ENCODE peak calls at places on chromosome 17, in four cellular contexts. Q is MM.1S, I is GM23338, O is HCT116. L is an unnamed sample. For H3K4me1 and H3K79me2, the result is how much of the 10 kb centered on the place peaks cover.

GRCh38 chr17:60461584-60461983 is 39.3 kb downstream of the CHCT1 start:
- DNase-seq in Q (no peak), I (no peak), O (no peak), L (no peak)

GRCh38 chr17:6713130-6713917 is at the start of gene SLC13A5:
- DNase-seq in Q (no peak), I (peak), O (no peak), L (no peak)

GRCh38 chr17:11628374-11628773 is 30.1 kb downstream of the DNAH9 start:
- DNase-seq in Q (no peak), I (peak), O (no peak), L (no peak)

GRCh38 chr17:75490173-75490743 is 25.1 kb downstream of the CASKIN2 start:
- DNase-seq in Q (no peak), I (no peak), O (no peak), L (no peak)

GRCh38 chr17:28756025-28756804 is 12.4 kb downstream of the TRAF4 start:
- DNase-seq in Q (no peak), I (no peak), O (no peak), L (no peak)

GRCh38 chr17:44914148-44914547 is 1.2 kb downstream of the GFAP start:
- DNase-seq in Q (no peak), I (no peak), O (no peak), L (no peak)

GRCh38 chr17:79457889-79458288 is 153.0 kb downstream of the RBFOX3 start:
- DNase-seq in Q (no peak), I (no peak), O (no peak), L (no peak)

GRCh38 chr17:14014647-14015046 is 54.7 kb upstream of the COX10 start:
- DNase-seq in Q (no peak), I (no peak), O (no peak), L (no peak)

GRCh38 chr17:40382251-40382650 is 17.7 kb upstream of the GJD3 start:
- DNase-seq in Q (no peak), I (no peak), O (no peak), L (no peak)

DNA sequence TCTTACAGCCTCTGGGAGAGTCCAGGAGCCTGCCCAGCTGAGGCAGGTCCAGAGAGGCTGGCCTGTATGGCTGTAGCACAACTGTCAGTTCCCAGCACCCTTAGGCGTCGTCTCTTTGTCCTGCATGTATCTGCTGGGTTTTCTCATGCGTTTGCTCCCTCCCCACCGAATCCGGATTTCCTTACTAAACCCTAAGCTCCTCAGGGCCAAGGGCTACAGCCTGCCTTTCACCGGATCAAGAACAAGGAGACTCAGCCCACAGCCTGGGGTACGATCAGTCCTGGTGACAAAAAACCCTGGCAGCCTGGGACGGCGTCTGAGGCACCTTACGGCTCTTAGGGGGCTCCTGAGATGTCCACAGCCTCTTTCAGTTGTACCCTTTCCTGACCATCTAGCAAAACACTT is 12.1 kb downstream of the HIC1 start:
- DNase-seq in Q (no peak), I (no peak), O (no peak), L (no peak)
- H3K4me1 ChIP-seq in Q (under half), I (under half), O (under half), L (under half)

GRCh38 chr17:48860034-48860433 is 29.2 kb downstream of the CALCOCO2 start:
- DNase-seq in Q (no peak), I (peak), O (no peak), L (no peak)
- TF ChIP-seq CTCF in Q (peak), I (no peak), O (no peak), L (peak)

GRCh38 chr17:42698736-42699414 is 16.5 kb downstream of the CNTNAP1 start:
- DNase-seq in Q (no peak), I (no peak), O (no peak), L (no peak)
- H3K79me2 ChIP-seq in Q (under half), I (under half), O (under half), L (under half)

GRCh38 chr17:57984936-57985674 is 2.9 kb downstream of the VEZF1 start:
- DNase-seq in Q (no peak), I (no peak), O (no peak), L (no peak)

GRCh38 chr17:57985675-57985974 is 2.4 kb downstream of the VEZF1 start:
- DNase-seq in Q (no peak), I (no peak), O (no peak), L (peak)

GRCh38 chr17:57987582-57988300 is at the start of gene VEZF1:
- DNase-seq in Q (peak), I (peak), O (peak), L (peak)

GRCh38 chr17:57988301-57989010 is 402 bp upstream of the VEZF1 start:
- DNase-seq in Q (peak), I (peak), O (peak), L (no peak)

DNA sequence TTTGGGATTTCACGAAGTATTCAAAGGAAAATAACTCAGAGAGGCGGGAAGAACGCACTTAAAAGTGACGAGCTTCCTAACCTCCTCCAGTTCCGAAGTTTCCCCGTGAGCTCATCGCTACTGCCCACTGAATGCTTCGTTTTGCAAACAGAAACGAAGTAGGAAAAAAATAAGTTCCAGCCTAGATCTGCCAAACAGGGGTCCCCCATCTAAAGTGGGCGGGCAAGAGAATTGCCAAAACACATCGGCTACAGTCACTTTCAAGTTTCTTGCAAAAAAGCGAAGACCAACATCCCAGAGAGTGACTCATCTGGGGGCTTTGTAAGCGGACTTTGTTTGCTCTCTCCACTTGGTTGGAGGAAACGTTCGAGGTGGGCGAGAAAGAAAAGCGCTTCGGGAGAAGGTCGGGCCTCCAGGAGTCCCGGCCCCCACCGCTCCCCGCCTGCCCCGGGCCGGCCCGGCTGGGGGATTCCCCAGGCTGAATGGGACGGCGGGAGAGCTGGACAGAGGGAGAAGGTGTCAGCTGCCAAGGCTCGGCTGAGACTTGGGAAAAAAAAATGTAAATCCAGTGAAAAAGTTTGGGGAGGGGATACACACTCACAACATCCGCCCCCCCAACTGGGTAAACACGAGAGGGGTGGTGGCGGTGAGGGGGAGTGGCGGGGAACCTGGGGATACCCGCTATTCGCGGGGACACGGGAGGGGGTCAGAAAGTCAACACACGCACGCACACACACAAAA is 1.0 kb downstream of the VEZF1 start:
- DNase-seq in Q (no peak), I (peak), O (no peak), L (peak)
- H3K4me1 ChIP-seq in Q (under half), I (under half), O (half or more), L (under half)

GRCh38 chr17:39051001-39051605 is 83.9 kb upstream of the FBXO47 start:
- DNase-seq in Q (no peak), I (no peak), O (no peak), L (no peak)

DNA sequence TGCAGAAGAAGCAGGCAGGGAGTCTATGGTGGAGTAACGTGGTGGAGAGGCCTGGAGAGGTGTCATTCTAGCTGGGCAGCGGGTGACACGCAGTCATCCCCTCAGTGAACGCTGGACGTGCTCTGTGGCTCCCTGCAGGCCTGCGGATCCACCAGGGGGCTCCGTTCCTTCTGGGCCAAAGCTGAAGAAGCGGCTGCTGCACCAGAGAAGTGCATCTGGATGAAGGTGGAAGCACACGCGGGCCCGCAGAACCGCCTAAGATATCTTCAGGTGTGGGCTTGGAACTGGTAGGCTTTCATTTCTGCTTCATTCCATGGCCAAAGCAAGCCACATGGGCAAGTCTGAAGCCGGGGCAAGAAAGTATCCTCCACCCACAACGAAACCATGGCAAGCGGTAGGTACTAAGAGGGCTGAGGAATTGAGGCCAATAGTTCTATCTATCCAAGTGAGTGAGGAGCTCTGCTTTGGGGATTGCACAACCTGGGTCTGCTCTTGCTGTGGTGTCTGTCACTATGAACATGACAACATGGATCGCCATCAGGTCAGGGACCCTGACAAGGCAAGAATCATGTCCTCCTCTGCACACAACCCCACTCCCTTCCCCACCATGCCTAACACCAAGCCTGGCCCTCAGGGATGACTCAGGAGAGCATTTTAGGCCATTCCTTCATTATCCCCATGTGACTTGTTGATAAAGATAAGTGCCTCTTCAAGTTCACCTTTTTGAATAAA is 78.9 kb upstream of the FBXO47 start:
- DNase-seq in Q (no peak), I (peak), O (no peak), L (no peak)
- TF ChIP-seq CTCF in Q (no peak), I (peak), O (no peak), L (no peak)

DNA sequence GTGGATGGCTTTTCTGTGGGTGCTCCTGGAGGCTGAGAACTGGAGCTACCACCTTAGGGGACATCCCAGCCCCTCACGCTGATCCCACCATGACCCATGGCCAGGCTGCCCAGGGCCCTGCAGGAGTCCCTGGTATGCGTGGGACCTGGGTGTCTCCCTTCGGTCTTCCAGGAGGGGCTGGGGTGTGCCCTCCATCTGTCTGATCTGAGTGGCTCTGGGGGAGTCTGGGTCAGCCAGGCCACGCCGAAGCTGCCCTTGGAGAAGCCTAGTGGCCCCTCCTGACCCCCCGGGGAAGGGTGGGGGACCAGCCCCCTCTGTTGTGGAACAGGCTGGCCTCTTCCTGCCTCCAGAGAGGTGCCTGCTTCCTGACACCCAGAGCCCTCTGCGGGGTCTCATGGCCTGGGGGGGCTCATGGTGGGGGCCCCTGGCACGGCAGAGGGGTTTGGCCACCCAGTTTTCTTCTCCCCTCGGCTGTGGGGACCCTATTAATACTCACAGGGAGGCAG is 10.7 kb downstream of the BAIAP2 start:
- DNase-seq in Q (no peak), I (no peak), O (no peak), L (no peak)
- H3K79me2 ChIP-seq in Q (under half), I (half or more), O (half or more), L (half or more)